ENCODE peak calls at places on chromosomes 7 and 10, in eight cellular contexts. I, E, S, K, H, A, N and Q are unnamed samples.

GRCh38 chr10:17599089-17599488 is 18.1 kb downstream of the HACD1 start:
- DNase-seq in S (peak; percentile 45), E (no peak), A (no peak), N (no peak), H (no peak), I (no peak), K (no peak), Q (no peak)

GRCh38 chr10:71391701-71392100 is 5.0 kb upstream of the CDH23 start:
- DNase-seq in I (no peak), S (no peak), N (no peak), A (no peak), K (no peak), E (no peak), H (no peak), Q (no peak)

GRCh38 chr10:12950583-12951128 is 50.9 kb downstream of the CCDC3 start:
- DNase-seq in I (no peak), H (no peak), S (no peak), A (no peak), K (no peak), E (no peak), N (no peak), Q (no peak)

GRCh38 chr10:132141526-132142395 is 45.0 kb upstream of the DPYSL4 start:
- DNase-seq in H (no peak), I (no peak), A (no peak), N (no peak), K (no peak), E (no peak), S (no peak), Q (no peak)

GRCh38 chr7:151459726-151460473 is 20.0 kb upstream of the CRYGN start:
- DNase-seq in A (peak; percentile 80), K (peak; percentile 65), S (peak; percentile 94), N (no peak), H (no peak), I (peak; percentile 73), E (peak; percentile 68), Q (peak; percentile 74)

GRCh38 chr10:80805343-80806020 is 267.8 kb downstream of the SH2D4B start:
- DNase-seq in I (no peak), K (no peak), A (no peak), S (no peak), E (no peak), N (no peak), H (no peak), Q (no peak)

GRCh38 chr7:45001138-45001694 is 1.2 kb downstream of the CCM2 start:
- DNase-seq in I (peak; percentile 16), A (no peak), E (no peak), K (no peak), N (peak; percentile 36), S (no peak), H (no peak), Q (no peak)

GRCh38 chr7:55031075-55031474 is 12.3 kb downstream of the EGFR start:
- DNase-seq in H (no peak), S (no peak), K (no peak), I (no peak), N (no peak), A (no peak), E (no peak), Q (no peak)

GRCh38 chr7:27994639-27995038 is 186.0 kb downstream of the JAZF1 start:
- DNase-seq in E (no peak), A (no peak), I (no peak), S (peak; percentile 21), H (no peak), N (peak; percentile 67), K (no peak), Q (no peak)

GRCh38 chr10:110576220-110576619 is 8.7 kb downstream of the SMC3 start:
- DNase-seq in K (no peak), I (no peak), E (no peak), S (peak; percentile 87), N (no peak), A (no peak), H (no peak), Q (no peak)

GRCh38 chr7:6435486-6436384 is 12.0 kb downstream of the DAGLB start:
- DNase-seq in I (peak; percentile 81), E (peak; percentile 74), A (peak; percentile 83), H (peak; percentile 72), K (peak; percentile 64), S (peak; percentile 75), N (peak; percentile 76), Q (peak; percentile 73)

GRCh38 chr10:93417886-93418285 is 64.2 kb downstream of the MYOF start:
- DNase-seq in E (no peak), A (no peak), H (no peak), I (no peak), K (no peak), N (no peak), S (no peak), Q (no peak)

GRCh38 chr10:16910795-16911164 is 93.6 kb upstream of the RSU1 start:
- DNase-seq in N (no peak), H (no peak), A (no peak), K (no peak), E (no peak), I (no peak), S (no peak), Q (no peak)

GRCh38 chr7:84647797-84648762 is 453.5 kb upstream of the SEMA3A start:
- DNase-seq in E (no peak), K (no peak), A (no peak), N (no peak), S (peak; percentile 92), H (no peak), I (no peak), Q (no peak)

GRCh38 chr7:70371652-70372051 is 760.3 kb upstream of the GALNT17 start:
- DNase-seq in A (no peak), N (no peak), E (no peak), K (no peak), I (no peak), H (no peak), S (no peak), Q (no peak)

GRCh38 chr7:151592868-151593486 is 73.3 kb upstream of the RHEB start:
- DNase-seq in H (no peak), N (no peak), S (peak; percentile 98), K (no peak), I (no peak), A (no peak), E (no peak), Q (no peak)

GRCh38 chr10:101993836-101994235 is 62.1 kb downstream of the ARMH3 start:
- DNase-seq in E (no peak), S (no peak), A (no peak), K (no peak), N (no peak), H (no peak), I (no peak), Q (no peak)

GRCh38 chr10:37301271-37301670 is 175.9 kb downstream of the ANKRD30A start:
- DNase-seq in N (no peak), S (no peak), K (no peak), H (no peak), E (no peak), I (no peak), A (no peak), Q (no peak)

GRCh38 chr7:70502117-70502516 is 629.8 kb upstream of the GALNT17 start:
- DNase-seq in I (no peak), H (no peak), S (no peak), N (no peak), A (no peak), K (no peak), E (no peak), Q (no peak)

GRCh38 chr7:16647435-16647960 is 1.5 kb downstream of the BZW2 start:
- DNase-seq in H (no peak), I (no peak), N (no peak), S (peak; percentile 37), A (no peak), K (no peak), E (no peak), Q (no peak)